ENCODE peak calls at places on chromosomes 2 and 18, in ten cellular contexts. N is T-cell, X is RKO, O is choroid plexus epithelial cell, P is EL, A is astrocyte, I is NCI-H1092 treated with DMSO at 0.1 percent for 48 hours, F is foreskin fibroblast, B is T-helper 2 cell, G is neural crest cell. U is an unnamed sample.

GRCh38 chr18:48920408-48921038 is 30.2 kb downstream of the SMAD7 start:
- DNase-seq in N (no peak), P (no peak), B (no peak), A (no peak), F (no peak), X (no peak), I (no peak), G (no peak), O (no peak), U (no peak)

GRCh38 chr2:215505044-215505786 is 69.3 kb upstream of the FN1 start:
- DNase-seq in G (no peak), X (no peak), A (peak), B (no peak), F (peak), P (peak), O (peak), N (no peak), I (no peak), U (no peak)

GRCh38 chr2:83874712-83875430 is 584.2 kb downstream of the SUCLG1 start:
- DNase-seq in G (no peak), B (no peak), P (no peak), X (no peak), O (no peak), I (no peak), F (no peak), N (no peak), A (no peak), U (no peak)

GRCh38 chr2:99933894-99934650 is 208.3 kb downstream of the AFF3 start:
- DNase-seq in P (no peak), B (no peak), X (no peak), I (no peak), O (no peak), A (no peak), G (no peak), N (no peak), F (no peak), U (no peak)

GRCh38 chr18:79396431-79397287 is 929 bp downstream of the NFATC1 start:
- DNase-seq in A (peak), O (peak), X (no peak), P (peak), N (peak), G (no peak), I (no peak), F (peak), B (no peak), U (peak)

GRCh38 chr18:13611058-13611615 is 115.2 kb downstream of the FAM210A start:
- DNase-seq in P (peak), X (no peak), B (no peak), F (no peak), O (peak), N (peak), G (no peak), I (no peak), A (peak), U (peak)

GRCh38 chr2:82526267-82526666 is 1932.8 kb downstream of the SUCLG1 start:
- DNase-seq in F (no peak), I (no peak), B (no peak), X (no peak), G (no peak), O (no peak), A (no peak), P (no peak), N (no peak), U (no peak)

GRCh38 chr2:181320638-181321037 is 136.5 kb upstream of the ITGA4 start:
- DNase-seq in A (no peak), O (no peak), X (no peak), P (no peak), F (no peak), I (no peak), N (no peak), B (no peak), G (no peak), U (no peak)

GRCh38 chr2:164661349-164661748 is 40.1 kb upstream of the GRB14 start:
- DNase-seq in A (peak), P (peak), O (peak), N (no peak), X (peak), G (no peak), I (no peak), B (no peak), F (peak), U (no peak)

GRCh38 chr2:96949701-96950350 is 36.6 kb downstream of the FAM178B start:
- DNase-seq in I (no peak), P (no peak), X (no peak), F (no peak), G (no peak), O (no peak), N (no peak), B (no peak), A (no peak), U (no peak)

GRCh38 chr2:19120941-19121750 is 237.3 kb downstream of the OSR1 start:
- DNase-seq in N (no peak), B (no peak), P (peak), A (peak), I (no peak), F (peak), O (peak), X (no peak), G (no peak), U (no peak)

GRCh38 chr18:70981400-70982140 is 692.7 kb downstream of the SOCS6 start:
- DNase-seq in B (no peak), A (no peak), X (no peak), F (no peak), O (no peak), N (no peak), I (peak), P (no peak), G (no peak), U (no peak)

GRCh38 chr2:189261431-189261841 is 81.9 kb upstream of the COL5A2 start:
- DNase-seq in A (peak), O (peak), B (no peak), G (no peak), X (peak), I (no peak), F (peak), P (peak), N (no peak), U (no peak)

GRCh38 chr2:231527091-231527395 is 3.2 kb downstream of the NMUR1 start:
- DNase-seq in G (no peak), B (no peak), O (no peak), F (no peak), N (no peak), X (no peak), I (no peak), A (no peak), P (no peak), U (no peak)

GRCh38 chr2:203360833-203361430 is 32.7 kb downstream of the ABI2 start:
- DNase-seq in N (no peak), A (no peak), B (no peak), I (no peak), P (no peak), F (peak), X (no peak), O (no peak), G (no peak), U (no peak)

GRCh38 chr2:103788346-103788745 is 1026.5 kb downstream of the TMEM182 start:
- DNase-seq in B (no peak), I (peak), G (no peak), O (no peak), P (no peak), N (no peak), F (no peak), A (peak), X (no peak), U (no peak)

GRCh38 chr2:43040084-43040854 is 186.1 kb downstream of the ZFP36L2 start:
- DNase-seq in O (peak), F (no peak), A (no peak), G (no peak), X (no peak), P (peak), N (no peak), I (no peak), B (no peak), U (no peak)

GRCh38 chr2:231696004-231696367 is 12.3 kb upstream of the PTMA start:
- DNase-seq in N (no peak), B (no peak), G (no peak), I (no peak), P (peak), A (no peak), X (no peak), O (peak), F (peak), U (no peak)

GRCh38 chr18:46609048-46609447 is 48.0 kb downstream of the LOXHD1 start:
- DNase-seq in G (no peak), P (no peak), X (no peak), I (no peak), A (no peak), N (no peak), B (no peak), F (no peak), O (no peak), U (no peak)

GRCh38 chr2:133317161-133317560 is 251.1 kb downstream of the NCKAP5 start:
- DNase-seq in X (no peak), B (no peak), A (no peak), O (no peak), I (no peak), P (no peak), N (no peak), F (no peak), G (no peak), U (no peak)

GRCh38 chr2:168397629-168398028 is 58.4 kb upstream of the CERS6 start:
- DNase-seq in N (no peak), X (no peak), A (peak), I (no peak), P (peak), B (no peak), O (no peak), F (peak), G (no peak), U (no peak)

GRCh38 chr2:158178646-158179045 is 77.0 kb downstream of the UPP2 start:
- DNase-seq in F (peak), X (no peak), P (no peak), N (no peak), I (no peak), O (no peak), B (no peak), A (no peak), G (no peak), U (no peak)

GRCh38 chr2:108586631-108587030 is 52.4 kb downstream of the LIMS1 start:
- DNase-seq in B (no peak), O (no peak), N (no peak), G (no peak), I (no peak), F (no peak), A (peak), X (no peak), P (no peak), U (no peak)

GRCh38 chr2:9076210-9076609 is 72.7 kb upstream of the MBOAT2 start:
- DNase-seq in G (no peak), P (no peak), F (peak), X (no peak), I (no peak), O (no peak), B (no peak), N (no peak), A (peak), U (no peak)

GRCh38 chr2:37569131-37569530 is 102.3 kb downstream of the CDC42EP3 start:
- DNase-seq in P (no peak), A (no peak), F (no peak), N (no peak), I (no peak), B (no peak), X (no peak), G (no peak), O (no peak), U (no peak)

GRCh38 chr2:109549016-109549595 is 64.7 kb downstream of the SEPTIN10 start:
- DNase-seq in I (no peak), B (no peak), A (peak), O (no peak), N (no peak), G (no peak), F (no peak), P (no peak), X (no peak), U (no peak)

GRCh38 chr2:130796280-130796679 is 40.4 kb upstream of the ARHGEF4 start:
- DNase-seq in G (no peak), P (no peak), B (no peak), F (no peak), O (no peak), N (no peak), X (no peak), I (no peak), A (no peak), U (peak)

GRCh38 chr2:133287709-133288108 is 280.6 kb downstream of the NCKAP5 start:
- DNase-seq in A (peak), P (peak), N (no peak), B (no peak), F (peak), I (no peak), O (peak), G (no peak), X (no peak), U (no peak)

GRCh38 chr2:148042219-148042618 is 21.3 kb downstream of the MBD5 start:
- DNase-seq in X (no peak), N (no peak), P (peak), A (no peak), I (no peak), F (peak), G (no peak), B (no peak), O (no peak), U (no peak)

GRCh38 chr2:898319-898718 is 52.3 kb upstream of the SNTG2 start:
- DNase-seq in P (no peak), I (no peak), G (peak), F (no peak), O (peak), A (no peak), B (no peak), N (no peak), X (no peak), U (no peak)

GRCh38 chr2:223488814-223489213 is 113.3 kb downstream of the SCG2 start:
- DNase-seq in B (no peak), O (peak), I (peak), N (no peak), P (peak), X (peak), F (peak), G (no peak), A (peak), U (no peak)

GRCh38 chr2:158740591-158740990 is 54.5 kb upstream of the DAPL1 start:
- DNase-seq in I (no peak), B (no peak), O (peak), P (peak), X (no peak), A (peak), G (no peak), F (peak), N (no peak), U (no peak)

GRCh38 chr2:113863166-113863565 is 26.7 kb upstream of the ACTR3 start:
- DNase-seq in P (no peak), F (no peak), B (no peak), I (no peak), A (no peak), X (no peak), N (no peak), G (no peak), O (no peak), U (no peak)

GRCh38 chr2:173793649-173794565 is 171.3 kb downstream of the SP3 start:
- DNase-seq in N (no peak), X (no peak), O (no peak), A (no peak), F (no peak), B (no peak), G (no peak), I (peak), P (no peak), U (no peak)

GRCh38 chr2:231523451-231524266 is 6.6 kb downstream of the NMUR1 start:
- DNase-seq in B (no peak), F (no peak), I (no peak), G (no peak), P (no peak), X (no peak), A (no peak), O (no peak), N (peak), U (peak)

GRCh38 chr2:231571810-231572209 is 20.9 kb upstream of the TEX44 start:
- DNase-seq in P (no peak), B (no peak), O (no peak), F (no peak), N (no peak), A (no peak), X (no peak), I (no peak), G (no peak), U (no peak)

U was measured in activated CD8-positive, alpha-beta T cell treated with anti-CD3 and anti-CD28 coated beads for 36 hours.